ENCODE peak calls at places on chromosome 18, in six cellular contexts. One of them, this sample, is unnamed. For H3K4me1 and H3K36me3, the result is how much of the 10 kb centered on the place peaks cover.

GRCh38 chr18:46084431-46084830 is 12.4 kb upstream of the PSTPIP2 start:
- DNase-seq in sigmoid colon: no peak
- DNase-seq in CD8-positive, alpha-beta memory T cell: no peak
- DNase-seq in aorta: no peak
- DNase-seq in heart left ventricle: no peak
- DNase-seq in HAP-1: no peak
- DNase-seq in this sample: no peak

GRCh38 chr18:79604205-79604912 is 75.2 kb upstream of the CTDP1 start:
- DNase-seq in sigmoid colon: peak
- DNase-seq in CD8-positive, alpha-beta memory T cell: no peak
- DNase-seq in heart left ventricle: peak
- DNase-seq in HAP-1: no peak
- DNase-seq in aorta: peak
- DNase-seq in this sample: no peak

GRCh38 chr18:39711701-39712100 is 2146.1 kb upstream of the CELF4 start:
- DNase-seq in heart left ventricle: no peak
- DNase-seq in HAP-1: peak
- DNase-seq in sigmoid colon: no peak
- DNase-seq in CD8-positive, alpha-beta memory T cell: no peak
- DNase-seq in aorta: no peak
- DNase-seq in this sample: no peak

GRCh38 chr18:44840053-44840826 is 159.6 kb downstream of the SETBP1 start:
- DNase-seq in aorta: no peak
- DNase-seq in sigmoid colon: peak
- DNase-seq in CD8-positive, alpha-beta memory T cell: no peak
- DNase-seq in heart left ventricle: no peak
- DNase-seq in HAP-1: no peak
- DNase-seq in this sample: no peak

GRCh38 chr18:65215865-65216466 is 534.8 kb upstream of the CDH7 start:
- DNase-seq in HAP-1: no peak
- DNase-seq in sigmoid colon: no peak
- DNase-seq in aorta: no peak
- DNase-seq in heart left ventricle: no peak
- DNase-seq in CD8-positive, alpha-beta memory T cell: no peak
- DNase-seq in this sample: no peak

GRCh38 chr18:49725809-49726514 is 87.4 kb downstream of the ACAA2 start:
- DNase-seq in aorta: peak
- DNase-seq in heart left ventricle: peak
- DNase-seq in CD8-positive, alpha-beta memory T cell: no peak
- DNase-seq in sigmoid colon: peak
- DNase-seq in HAP-1: no peak
- DNase-seq in this sample: peak

GRCh38 chr18:24054130-24054529 is 39.6 kb downstream of the TTC39C start:
- DNase-seq in aorta: no peak
- DNase-seq in HAP-1: no peak
- DNase-seq in sigmoid colon: no peak
- DNase-seq in CD8-positive, alpha-beta memory T cell: no peak
- DNase-seq in heart left ventricle: no peak
- DNase-seq in this sample: no peak

GRCh38 chr18:47149457-47150028 is 757 bp downstream of the HDHD2 start:
- DNase-seq in aorta: no peak
- DNase-seq in HAP-1: no peak
- DNase-seq in sigmoid colon: no peak
- DNase-seq in CD8-positive, alpha-beta memory T cell: no peak
- DNase-seq in heart left ventricle: peak
- DNase-seq in this sample: peak

GRCh38 chr18:11323359-11323819 is 174.0 kb upstream of the PIEZO2 start:
- DNase-seq in aorta: peak
- DNase-seq in CD8-positive, alpha-beta memory T cell: no peak
- DNase-seq in HAP-1: no peak
- DNase-seq in sigmoid colon: no peak
- DNase-seq in heart left ventricle: no peak
- DNase-seq in this sample: peak

GRCh38 chr18:45412577-45412976 is 202.7 kb upstream of the SLC14A2 start:
- DNase-seq in HAP-1: no peak
- DNase-seq in heart left ventricle: no peak
- DNase-seq in CD8-positive, alpha-beta memory T cell: no peak
- DNase-seq in aorta: no peak
- DNase-seq in sigmoid colon: no peak
- DNase-seq in this sample: no peak

DNA sequence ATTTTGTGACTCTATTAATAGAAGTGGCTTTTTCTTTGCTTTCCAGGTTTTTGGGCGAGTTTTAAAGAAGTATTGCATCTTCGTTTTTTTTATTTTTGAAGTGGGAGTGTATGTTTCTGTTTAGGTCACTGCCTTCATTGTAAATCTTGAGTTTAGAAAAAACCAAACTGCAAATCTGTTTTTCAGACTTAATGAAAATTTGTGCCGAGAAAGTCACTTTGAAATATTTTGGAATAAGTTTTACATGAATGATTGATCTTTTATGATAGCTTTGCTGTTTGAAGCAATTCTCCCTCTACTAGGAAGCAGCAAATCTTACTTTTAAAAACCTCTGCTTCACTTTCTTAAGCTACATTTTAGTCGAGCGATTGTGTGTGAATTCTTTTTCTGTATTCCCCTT is 2.2 kb downstream of the SMAD4 start:
- DNase-seq in HAP-1: no peak
- DNase-seq in aorta: no peak
- DNase-seq in heart left ventricle: no peak
- DNase-seq in sigmoid colon: no peak
- DNase-seq in CD8-positive, alpha-beta memory T cell: no peak
- DNase-seq in this sample: no peak
- H3K4me1 ChIP-seq in HAP-1: under half
- H3K4me1 ChIP-seq in aorta: under half
- H3K4me1 ChIP-seq in heart left ventricle: half or more
- H3K4me1 ChIP-seq in sigmoid colon: under half
- H3K4me1 ChIP-seq in CD8-positive, alpha-beta memory T cell: half or more
- H3K4me1 ChIP-seq in this sample: under half

DNA sequence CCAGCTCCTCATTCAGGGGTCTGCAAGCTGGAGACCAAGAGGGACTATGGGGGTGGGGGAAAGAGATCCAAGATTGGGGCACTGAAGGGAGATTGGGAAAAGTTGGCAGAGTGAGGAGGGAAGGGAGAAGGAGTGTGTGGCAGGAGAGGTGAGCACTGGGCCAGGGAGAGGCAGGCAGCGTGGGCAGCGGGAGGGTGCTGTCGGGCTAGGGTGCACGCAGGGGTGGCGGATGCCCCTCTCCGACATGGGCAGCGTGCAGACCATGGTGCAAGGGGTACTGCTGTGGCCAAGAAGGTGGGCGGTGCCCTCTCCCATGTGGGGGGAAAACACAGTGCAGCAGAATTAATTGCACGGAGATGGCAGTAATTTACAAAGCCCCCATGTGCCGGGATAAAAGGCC is 74.1 kb downstream of the CELF4 start:
- DNase-seq in CD8-positive, alpha-beta memory T cell: no peak
- DNase-seq in HAP-1: no peak
- DNase-seq in aorta: no peak
- DNase-seq in sigmoid colon: no peak
- DNase-seq in heart left ventricle: no peak
- DNase-seq in this sample: no peak
- H3K36me3 ChIP-seq in CD8-positive, alpha-beta memory T cell: under half
- H3K36me3 ChIP-seq in HAP-1: under half
- H3K36me3 ChIP-seq in aorta: under half
- H3K36me3 ChIP-seq in sigmoid colon: under half
- H3K36me3 ChIP-seq in heart left ventricle: under half
- H3K36me3 ChIP-seq in this sample: under half

GRCh38 chr18:69205925-69206324 is 194.8 kb upstream of the DOK6 start:
- DNase-seq in HAP-1: no peak
- DNase-seq in CD8-positive, alpha-beta memory T cell: no peak
- DNase-seq in aorta: no peak
- DNase-seq in sigmoid colon: no peak
- DNase-seq in heart left ventricle: no peak
- DNase-seq in this sample: no peak
- H3K4me1 ChIP-seq in HAP-1: under half
- H3K4me1 ChIP-seq in CD8-positive, alpha-beta memory T cell: under half
- H3K4me1 ChIP-seq in aorta: under half
- H3K4me1 ChIP-seq in sigmoid colon: under half
- H3K4me1 ChIP-seq in heart left ventricle: under half
- H3K4me1 ChIP-seq in this sample: under half

DNA sequence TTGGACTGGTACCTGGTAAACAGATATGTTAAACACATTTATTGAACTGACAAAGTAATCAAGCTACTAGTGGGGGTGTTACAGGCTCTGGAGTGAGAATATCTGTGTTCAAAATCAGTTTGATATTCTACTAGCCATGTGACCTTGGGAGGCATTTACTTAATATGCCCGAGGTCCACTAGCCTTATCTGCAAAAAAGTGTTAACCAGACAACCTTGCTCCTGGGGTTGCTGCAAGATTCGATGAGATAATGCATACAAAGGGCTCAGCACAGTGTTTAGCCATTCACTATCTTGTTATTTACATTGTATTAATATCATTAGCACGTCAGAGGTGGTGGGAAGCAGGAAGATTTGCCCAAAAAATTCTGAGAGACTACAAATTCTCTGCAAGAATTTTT is 103.3 kb downstream of the CDH2 start:
- DNase-seq in aorta: no peak
- DNase-seq in CD8-positive, alpha-beta memory T cell: no peak
- DNase-seq in HAP-1: no peak
- DNase-seq in sigmoid colon: no peak
- DNase-seq in heart left ventricle: no peak
- DNase-seq in this sample: no peak
- H3K36me3 ChIP-seq in aorta: under half
- H3K36me3 ChIP-seq in CD8-positive, alpha-beta memory T cell: under half
- H3K36me3 ChIP-seq in HAP-1: under half
- H3K36me3 ChIP-seq in sigmoid colon: under half
- H3K36me3 ChIP-seq in heart left ventricle: under half
- H3K36me3 ChIP-seq in this sample: under half

DNA sequence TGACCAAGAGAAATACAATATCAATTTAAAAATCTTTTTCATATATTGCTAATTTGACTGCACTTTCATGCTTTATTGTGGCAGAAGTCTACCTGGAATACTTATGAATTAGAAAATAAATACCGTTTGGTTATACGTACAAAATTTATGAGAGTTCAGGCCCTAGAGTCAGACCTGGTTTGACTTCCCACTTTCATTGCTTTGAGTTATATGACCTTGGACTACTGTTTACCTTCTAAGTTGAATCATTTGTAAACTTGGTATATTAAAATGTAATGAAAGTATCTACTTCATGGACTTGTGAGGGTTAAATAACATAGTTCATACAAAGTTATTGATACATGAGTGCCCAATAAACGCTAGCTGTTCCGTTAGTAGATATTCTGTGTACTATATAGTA is 12.0 kb downstream of the VAPA start:
- DNase-seq in HAP-1: no peak
- DNase-seq in heart left ventricle: no peak
- DNase-seq in aorta: no peak
- DNase-seq in sigmoid colon: no peak
- DNase-seq in CD8-positive, alpha-beta memory T cell: no peak
- DNase-seq in this sample: no peak
- H3K4me1 ChIP-seq in HAP-1: under half
- H3K4me1 ChIP-seq in heart left ventricle: half or more
- H3K4me1 ChIP-seq in aorta: under half
- H3K4me1 ChIP-seq in sigmoid colon: under half
- H3K4me1 ChIP-seq in CD8-positive, alpha-beta memory T cell: half or more
- H3K4me1 ChIP-seq in this sample: under half

GRCh38 chr18:55224086-55224625 is 264.9 kb upstream of the CCDC68 start:
- DNase-seq in heart left ventricle: no peak
- DNase-seq in aorta: no peak
- DNase-seq in sigmoid colon: no peak
- DNase-seq in CD8-positive, alpha-beta memory T cell: no peak
- DNase-seq in HAP-1: no peak
- DNase-seq in this sample: no peak

GRCh38 chr18:55229682-55230081 is 270.4 kb upstream of the CCDC68 start:
- DNase-seq in HAP-1: no peak
- DNase-seq in heart left ventricle: no peak
- DNase-seq in CD8-positive, alpha-beta memory T cell: no peak
- DNase-seq in sigmoid colon: no peak
- DNase-seq in aorta: no peak
- DNase-seq in this sample: no peak

GRCh38 chr18:55228707-55229106 is 269.4 kb upstream of the CCDC68 start:
- DNase-seq in HAP-1: no peak
- DNase-seq in sigmoid colon: peak
- DNase-seq in heart left ventricle: peak
- DNase-seq in aorta: no peak
- DNase-seq in CD8-positive, alpha-beta memory T cell: no peak
- DNase-seq in this sample: peak

GRCh38 chr18:55232506-55232905 is 273.2 kb upstream of the CCDC68 start:
- DNase-seq in heart left ventricle: no peak
- DNase-seq in aorta: no peak
- DNase-seq in HAP-1: no peak
- DNase-seq in CD8-positive, alpha-beta memory T cell: no peak
- DNase-seq in sigmoid colon: no peak
- DNase-seq in this sample: no peak

GRCh38 chr18:55228191-55228590 is 268.9 kb upstream of the CCDC68 start:
- DNase-seq in HAP-1: peak
- DNase-seq in heart left ventricle: no peak
- DNase-seq in CD8-positive, alpha-beta memory T cell: no peak
- DNase-seq in aorta: no peak
- DNase-seq in sigmoid colon: no peak
- DNase-seq in this sample: no peak
- H3K36me3 ChIP-seq in HAP-1: under half
- H3K36me3 ChIP-seq in heart left ventricle: half or more
- H3K36me3 ChIP-seq in CD8-positive, alpha-beta memory T cell: under half
- H3K36me3 ChIP-seq in aorta: under half
- H3K36me3 ChIP-seq in sigmoid colon: under half
- H3K36me3 ChIP-seq in this sample: under half

DNA sequence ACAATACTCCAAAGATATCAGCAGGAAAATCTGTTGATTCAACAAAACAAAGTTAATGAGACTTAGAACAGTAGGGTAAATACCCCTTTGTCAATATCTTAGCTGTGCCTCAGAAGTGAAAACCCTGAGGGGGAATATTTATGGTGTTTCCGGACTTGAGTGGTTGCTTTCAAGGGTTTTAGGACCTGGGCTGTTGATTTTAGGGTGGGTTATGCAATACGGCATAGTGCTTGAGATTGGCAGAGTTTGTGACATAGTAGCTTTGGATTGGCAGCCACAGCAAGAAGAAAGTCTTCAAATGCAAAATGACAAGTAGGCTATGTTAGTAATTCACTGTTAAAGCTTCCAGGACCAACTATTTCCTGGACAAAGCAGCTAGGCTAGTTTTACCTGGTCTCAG is 826.3 kb upstream of the CDH2 start:
- DNase-seq in heart left ventricle: no peak
- DNase-seq in HAP-1: peak
- DNase-seq in CD8-positive, alpha-beta memory T cell: no peak
- DNase-seq in sigmoid colon: no peak
- DNase-seq in aorta: no peak
- DNase-seq in this sample: no peak
- H3K4me1 ChIP-seq in heart left ventricle: under half
- H3K4me1 ChIP-seq in HAP-1: under half
- H3K4me1 ChIP-seq in CD8-positive, alpha-beta memory T cell: under half
- H3K4me1 ChIP-seq in sigmoid colon: under half
- H3K4me1 ChIP-seq in aorta: under half
- H3K4me1 ChIP-seq in this sample: under half

DNA sequence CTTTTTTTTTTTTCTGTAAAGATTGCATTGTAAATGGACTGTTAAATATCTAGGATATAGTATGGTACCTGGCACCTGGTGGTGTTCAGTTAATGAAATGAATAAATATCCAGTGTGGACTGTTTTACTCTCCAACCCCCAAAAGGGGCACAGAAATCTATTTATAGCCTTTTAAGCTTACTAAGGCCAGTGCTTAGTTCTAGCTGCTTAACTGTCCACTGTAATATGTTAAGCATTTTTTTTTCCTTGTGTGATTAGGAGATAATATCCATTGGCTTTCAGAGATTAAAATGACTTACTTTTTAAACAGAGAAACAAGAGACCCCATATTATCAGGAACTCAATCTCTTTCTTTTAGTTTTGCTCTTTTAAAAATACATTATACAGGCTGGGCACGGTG is 84.4 kb downstream of the ZNF532 start:
- DNase-seq in aorta: no peak
- DNase-seq in sigmoid colon: no peak
- DNase-seq in CD8-positive, alpha-beta memory T cell: no peak
- DNase-seq in heart left ventricle: no peak
- DNase-seq in HAP-1: no peak
- DNase-seq in this sample: no peak
- H3K36me3 ChIP-seq in aorta: under half
- H3K36me3 ChIP-seq in sigmoid colon: under half
- H3K36me3 ChIP-seq in CD8-positive, alpha-beta memory T cell: under half
- H3K36me3 ChIP-seq in heart left ventricle: half or more
- H3K36me3 ChIP-seq in HAP-1: under half
- H3K36me3 ChIP-seq in this sample: under half